ENCODE peak calls at places on chromosomes 3 and 15, in seven cellular contexts. T, S, O, I, X, U and H are unnamed samples.
A peak's percentile ranks its signal among the peaks of the same experiment; 100 is the strongest.

GRCh38 chr3:95399580-95399979 is 1336.7 kb downstream of the NSUN3 start:
- DNase-seq in T (no peak), S (no peak), O (no peak), I (no peak), X (no peak), U (no peak), H (no peak)

GRCh38 chr3:34777361-34777760 is 862.0 kb upstream of the ARPP21 start:
- DNase-seq in T (no peak), S (no peak), O (no peak), I (no peak), X (no peak), U (no peak), H (no peak)

GRCh38 chr15:29687204-29687768 is 135.0 kb downstream of the TJP1 start:
- DNase-seq in T (no peak), S (no peak), O (no peak), I (no peak), X (no peak), U (no peak), H (no peak)

GRCh38 chr15:71256934-71257333 is 141.7 kb downstream of the THSD4 start:
- DNase-seq in T (no peak), S (no peak), O (no peak), I (no peak), X (no peak), U (no peak), H (no peak)

GRCh38 chr3:114823061-114823460 is 324.0 kb downstream of the ZBTB20 start:
- DNase-seq in T (no peak), S (no peak), O (no peak), I (no peak), X (no peak), U (no peak), H (no peak)

GRCh38 chr15:100778831-100779288 is 100.8 kb upstream of the ALDH1A3 start:
- DNase-seq in T (no peak), S (peak; percentile 13), O (no peak), I (no peak), X (no peak), U (peak; percentile 1), H (no peak)

GRCh38 chr3:78143000-78143399 is 1103.1 kb downstream of the ROBO2 start:
- DNase-seq in T (no peak), S (no peak), O (no peak), I (no peak), X (peak; percentile 21), U (no peak), H (no peak)

GRCh38 chr3:8776406-8776805 is 7.0 kb upstream of the OXTR start:
- DNase-seq in T (peak; percentile 97), S (no peak), O (no peak), I (peak; percentile 92), X (peak; percentile 97), U (no peak), H (peak; percentile 86)

GRCh38 chr15:29596266-29596665 is 226.0 kb downstream of the TJP1 start:
- DNase-seq in T (peak; percentile 64), S (no peak), O (no peak), I (peak; percentile 45), X (peak; percentile 66), U (no peak), H (peak; percentile 16)

GRCh38 chr3:184387174-184387714 is 7.4 kb downstream of the CHRD start:
- DNase-seq in T (no peak), S (no peak), O (no peak), I (no peak), X (no peak), U (no peak), H (no peak)

GRCh38 chr3:131454501-131454900 is 48.3 kb downstream of the MRPL3 start:
- DNase-seq in T (peak; percentile 62), S (no peak), O (no peak), I (peak; percentile 66), X (peak; percentile 38), U (no peak), H (peak; percentile 64)

GRCh38 chr3:14411988-14412387 is 9.6 kb downstream of the SLC6A6 start:
- DNase-seq in T (no peak), S (no peak), O (no peak), I (no peak), X (no peak), U (peak; percentile 47), H (no peak)

GRCh38 chr3:139522421-139522820 is 17.1 kb downstream of the RBP1 start:
- DNase-seq in T (no peak), S (no peak), O (no peak), I (no peak), X (no peak), U (no peak), H (no peak)

GRCh38 chr15:76336254-76337046 is at the start of gene ISL2:
- DNase-seq in T (peak; percentile 72), S (no peak), O (no peak), I (peak; percentile 96), X (peak; percentile 89), U (peak; percentile 97), H (peak; percentile 90)

GRCh38 chr15:47194718-47195117 is 522.6 kb upstream of the SEMA6D start:
- DNase-seq in T (peak; percentile 64), S (no peak), O (no peak), I (peak; percentile 66), X (peak; percentile 63), U (peak; percentile 41), H (peak; percentile 20)

GRCh38 chr3:27501759-27502158 is 17.6 kb upstream of the SLC4A7 start:
- DNase-seq in T (no peak), S (no peak), O (no peak), I (no peak), X (no peak), U (no peak), H (no peak)

GRCh38 chr3:111548060-111548459 is 6.1 kb downstream of the CD96 start:
- DNase-seq in T (peak; percentile 38), S (no peak), O (no peak), I (peak; percentile 19), X (peak; percentile 24), U (no peak), H (no peak)

GRCh38 chr3:57557088-57557537 is 1.0 kb downstream of the PDE12 start:
- DNase-seq in T (peak; percentile 60), S (no peak), O (peak; percentile 23), I (peak; percentile 56), X (peak; percentile 46), U (peak; percentile 24), H (peak; percentile 56)

GRCh38 chr3:72460215-72461174 is 387.8 kb downstream of the SHQ1 start:
- DNase-seq in T (no peak), S (no peak), O (no peak), I (no peak), X (no peak), U (no peak), H (no peak)

GRCh38 chr3:171772427-171773056 is 37.7 kb downstream of the PLD1 start:
- DNase-seq in T (peak; percentile 85), S (peak; percentile 68), O (peak; percentile 38), I (peak; percentile 76), X (peak; percentile 82), U (peak; percentile 73), H (peak; percentile 60)

GRCh38 chr3:124064050-124064449 is 72.1 kb upstream of the ROPN1 start:
- DNase-seq in T (no peak), S (no peak), O (no peak), I (no peak), X (no peak), U (no peak), H (no peak)
- H3K4me3 ChIP-seq in T (no peak overlapping the region), S (no peak overlapping the region), O (no peak overlapping the region), I (no peak overlapping the region), X (no peak overlapping the region), U (no peak overlapping the region), H (no peak overlapping the region)

DNA sequence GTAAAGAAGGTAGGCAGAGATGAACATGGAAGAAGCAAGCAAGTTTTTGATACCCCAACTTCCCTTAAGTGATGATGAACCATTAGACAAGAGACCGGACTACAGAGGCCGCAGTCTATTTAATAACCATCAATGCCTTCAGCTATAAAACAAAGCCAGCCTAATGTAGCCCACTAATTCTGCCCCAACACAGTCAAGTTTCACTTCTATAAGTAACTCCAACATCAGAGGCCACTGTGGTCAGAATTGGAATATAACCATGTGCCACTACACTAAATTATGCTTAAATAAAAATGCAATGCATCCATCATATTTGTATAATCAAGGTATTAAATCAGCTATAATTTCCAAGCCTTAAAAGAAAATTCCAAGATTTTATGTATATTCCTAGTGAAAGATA is 234.7 kb downstream of the FOXP1 start:
- DNase-seq in T (no peak), S (no peak), O (no peak), I (no peak), X (no peak), U (no peak), H (no peak)
- H3K4me3 ChIP-seq in T (no peak overlapping the region), S (no peak overlapping the region), O (no peak overlapping the region), I (no peak overlapping the region), X (no peak overlapping the region), U (no peak overlapping the region), H (no peak overlapping the region)

GRCh38 chr15:62066663-62067447 is at the start of gene C2CD4A:
- DNase-seq in T (peak; percentile 67), S (peak; percentile 54), O (peak; percentile 59), I (peak; percentile 42), X (peak; percentile 83), U (peak; percentile 91), H (peak; percentile 70)
- H3K4me3 ChIP-seq in T (peak within 1 kb of the TSS; percentile 53), S (peak within 1 kb of the TSS; percentile 56), O (peak within 1 kb of the TSS; percentile 63), I (peak within 1 kb of the TSS; percentile 23), X (peak within 1 kb of the TSS; percentile 65), U (peak within 1 kb of the TSS; percentile 42), H (peak within 1 kb of the TSS; percentile 37)

GRCh38 chr3:52770581-52771333 is at the start of gene NEK4:
- DNase-seq in T (peak; percentile 88), S (peak; percentile 95), O (peak; percentile 93), I (peak; percentile 85), X (peak; percentile 91), U (peak; percentile 98), H (peak; percentile 87)

GRCh38 chr3:52771334-52771681 is 568 bp upstream of the NEK4 start:
- DNase-seq in T (no peak), S (no peak), O (no peak), I (no peak), X (no peak), U (no peak), H (no peak)

GRCh38 chr3:52769786-52770445 is 824 bp downstream of the NEK4 start:
- DNase-seq in T (peak; percentile 9), S (no peak), O (no peak), I (no peak), X (no peak), U (no peak), H (peak; percentile 17)

GRCh38 chr3:52773361-52774065 is 2.8 kb upstream of the NEK4 start:
- DNase-seq in T (no peak), S (no peak), O (no peak), I (no peak), X (no peak), U (no peak), H (no peak)

DNA sequence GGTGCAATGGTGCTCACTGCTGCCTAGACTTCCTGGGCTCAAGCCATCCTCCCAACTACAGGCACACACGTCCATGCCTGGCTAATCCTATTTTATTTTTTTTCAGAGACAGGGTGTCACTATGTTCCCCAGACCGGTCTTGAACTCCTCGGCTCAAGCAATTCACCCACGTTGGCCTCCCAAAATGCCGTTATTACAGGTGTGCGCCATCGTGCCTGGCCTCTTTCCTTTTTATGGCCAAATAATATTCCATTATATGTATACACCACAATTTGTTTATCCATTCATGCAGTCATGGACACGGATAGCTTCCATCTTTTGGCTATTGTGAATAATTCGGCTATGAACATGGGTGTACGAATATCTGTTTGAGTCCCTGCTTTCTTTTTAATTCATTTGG is 962 bp upstream of the NEK4 start:
- DNase-seq in T (no peak), S (no peak), O (no peak), I (no peak), X (no peak), U (no peak), H (no peak)
- H3K4me3 ChIP-seq in T (no peak overlapping the region), S (peak overlapping the region; percentile 81), O (peak overlapping the region; percentile 90), I (no peak overlapping the region), X (no peak overlapping the region), U (peak overlapping the region; percentile 89), H (peak overlapping the region; percentile 76)